ENCODE peak calls at places on chromosome 7, in four cellular contexts. B, I, V and O are unnamed samples.

GRCh38 chr7:138892808-138893207 is 88.4 kb downstream of the KIAA1549 start:
- DNase-seq in B (no peak), I (no peak), V (no peak), O (no peak)

GRCh38 chr7:151687523-151688235 is 168.0 kb upstream of the RHEB start:
- DNase-seq in B (peak; percentile 84), I (peak; percentile 98), V (no peak), O (no peak)

GRCh38 chr7:44608916-44609648 is 2.7 kb downstream of the OGDH start:
- DNase-seq in B (peak; percentile 80), I (peak; percentile 34), V (no peak), O (no peak)

GRCh38 chr7:130897515-130898419 is 163.8 kb upstream of the KLF14 start:
- DNase-seq in B (no peak), I (no peak), V (no peak), O (no peak)

GRCh38 chr7:36777062-36777461 is 52.8 kb upstream of the AOAH start:
- DNase-seq in B (no peak), I (no peak), V (no peak), O (no peak)

GRCh38 chr7:92025260-92025659 is 84.6 kb downstream of the AKAP9 start:
- DNase-seq in B (no peak), I (peak; percentile 61), V (no peak), O (no peak)

GRCh38 chr7:33091641-33092191 is 17.5 kb downstream of the RP9 start:
- DNase-seq in B (peak; percentile 20), I (no peak), V (no peak), O (no peak)

GRCh38 chr7:105678811-105679495 is 97.7 kb upstream of the EFCAB10 start:
- DNase-seq in B (peak; percentile 54), I (peak; percentile 45), V (peak; percentile 88), O (peak; percentile 61)

GRCh38 chr7:71633571-71634008 is 501.6 kb downstream of the GALNT17 start:
- DNase-seq in B (peak; percentile 75), I (peak; percentile 66), V (no peak), O (no peak)

GRCh38 chr7:51295435-51296269 is 21.0 kb downstream of the COBL start:
- DNase-seq in B (no peak), I (no peak), V (peak; percentile 83), O (peak; percentile 71)

GRCh38 chr7:150620617-150621371 is 11.4 kb downstream of the GIMAP6 start:
- DNase-seq in B (no peak), I (no peak), V (no peak), O (no peak)

GRCh38 chr7:77538908-77539212 is 1.8 kb downstream of the PTPN12 start:
- DNase-seq in B (no peak), I (no peak), V (no peak), O (no peak)

GRCh38 chr7:44067064-44067951 is 1.9 kb upstream of the PGAM2 start:
- DNase-seq in B (no peak), I (no peak), V (no peak), O (no peak)

GRCh38 chr7:111137296-111138195 is 46.6 kb downstream of the LRRN3 start:
- DNase-seq in B (no peak), I (no peak), V (no peak), O (no peak)

GRCh38 chr7:112176693-112177415 is 29.3 kb downstream of the DOCK4 start:
- DNase-seq in B (no peak), I (no peak), V (no peak), O (no peak)

GRCh38 chr7:117164578-117164977 is 158.3 kb downstream of the WNT2 start:
- DNase-seq in B (no peak), I (peak; percentile 32), V (no peak), O (no peak)

GRCh38 chr7:51009716-51010496 is 227.2 kb upstream of the GRB10 start:
- DNase-seq in B (no peak), I (peak; percentile 24), V (no peak), O (no peak)

GRCh38 chr7:49766966-49767365 is 6.5 kb upstream of the VWC2 start:
- DNase-seq in B (no peak), I (no peak), V (no peak), O (no peak)

GRCh38 chr7:155398944-155399343 is 59.0 kb upstream of the EN2 start:
- DNase-seq in B (no peak), I (no peak), V (no peak), O (no peak)

GRCh38 chr7:327305-327931 is 37.4 kb downstream of the FOXL3 start:
- DNase-seq in B (no peak), I (no peak), V (no peak), O (no peak)

GRCh38 chr7:21253740-21254687 is 173.9 kb upstream of the SP4 start:
- DNase-seq in B (peak; percentile 94), I (peak; percentile 53), V (peak; percentile 58), O (peak; percentile 69)

GRCh38 chr7:123367508-123368122 is 166.8 kb downstream of the IQUB start:
- DNase-seq in B (peak; percentile 71), I (peak; percentile 34), V (no peak), O (no peak)

GRCh38 chr7:99393363-99394187 is 14.8 kb downstream of the PDAP1 start:
- DNase-seq in B (peak; percentile 94), I (no peak), V (no peak), O (peak; percentile 31)

GRCh38 chr7:151845412-151846205 is 31.3 kb downstream of the PRKAG2 start:
- DNase-seq in B (no peak), I (no peak), V (no peak), O (no peak)